ENCODE peak calls at places on chromosome 3, in four cellular contexts. One of them, this sample, is unnamed. For H3K4me1, the result is how much of the 10 kb centered on the place peaks cover.

GRCh38 chr3:162704991-162705390 is 1208.4 kb downstream of the OTOL1 start:
- DNase-seq in breast epithelium: no peak
- DNase-seq in testis: no peak
- DNase-seq in kidney: no peak
- DNase-seq in this sample: no peak

GRCh38 chr3:27677554-27677953 is 44.6 kb downstream of the EOMES start:
- DNase-seq in kidney: no peak
- DNase-seq in testis: peak
- DNase-seq in breast epithelium: no peak
- DNase-seq in this sample: no peak

GRCh38 chr3:42720126-42720525 is 17.5 kb upstream of the HHATL start:
- DNase-seq in breast epithelium: no peak
- DNase-seq in kidney: no peak
- DNase-seq in testis: no peak
- DNase-seq in this sample: no peak

GRCh38 chr3:72769758-72770540 is 78.3 kb downstream of the SHQ1 start:
- DNase-seq in breast epithelium: no peak
- DNase-seq in kidney: no peak
- DNase-seq in testis: no peak
- DNase-seq in this sample: no peak

GRCh38 chr3:196726788-196727675 is 12.6 kb upstream of the PAK2 start:
- DNase-seq in kidney: no peak
- DNase-seq in testis: no peak
- DNase-seq in breast epithelium: no peak
- DNase-seq in this sample: no peak

GRCh38 chr3:25572919-25573385 is 91.8 kb downstream of the TOP2B start:
- DNase-seq in breast epithelium: no peak
- DNase-seq in testis: no peak
- DNase-seq in kidney: no peak
- DNase-seq in this sample: no peak

GRCh38 chr3:157493627-157494550 is 9.3 kb downstream of the VEPH1 start:
- DNase-seq in kidney: no peak
- DNase-seq in testis: no peak
- DNase-seq in breast epithelium: no peak
- DNase-seq in this sample: no peak

GRCh38 chr3:139300416-139300815 is 43.4 kb upstream of the MRPS22 start:
- DNase-seq in kidney: no peak
- DNase-seq in testis: no peak
- DNase-seq in breast epithelium: no peak
- DNase-seq in this sample: no peak

GRCh38 chr3:191385101-191385500 is 54.8 kb upstream of the UTS2B start:
- DNase-seq in testis: no peak
- DNase-seq in breast epithelium: no peak
- DNase-seq in kidney: no peak
- DNase-seq in this sample: no peak

GRCh38 chr3:98984024-98984423 is 82.5 kb upstream of the DCBLD2 start:
- DNase-seq in breast epithelium: no peak
- DNase-seq in testis: no peak
- DNase-seq in kidney: no peak
- DNase-seq in this sample: no peak

GRCh38 chr3:170056710-170057454 is 19.1 kb downstream of the GPR160 start:
- DNase-seq in kidney: no peak
- DNase-seq in testis: no peak
- DNase-seq in breast epithelium: no peak
- DNase-seq in this sample: no peak

GRCh38 chr3:23116041-23116440 is 87.1 kb upstream of the UBE2E2 start:
- DNase-seq in breast epithelium: no peak
- DNase-seq in kidney: no peak
- DNase-seq in testis: no peak
- DNase-seq in this sample: no peak

GRCh38 chr3:88113311-88114162 is 36.2 kb upstream of the C3orf38 start:
- DNase-seq in kidney: no peak
- DNase-seq in breast epithelium: no peak
- DNase-seq in testis: peak
- DNase-seq in this sample: peak

GRCh38 chr3:60610441-60611112 is 640.7 kb downstream of the FHIT start:
- DNase-seq in breast epithelium: no peak
- DNase-seq in kidney: peak
- DNase-seq in testis: peak
- DNase-seq in this sample: peak

GRCh38 chr3:168591587-168591986 is 495.9 kb upstream of the GOLIM4 start:
- DNase-seq in breast epithelium: no peak
- DNase-seq in kidney: no peak
- DNase-seq in testis: no peak
- DNase-seq in this sample: no peak

GRCh38 chr3:51942603-51943450 is 664 bp downstream of the PARP3 start:
- DNase-seq in testis: no peak
- DNase-seq in breast epithelium: no peak
- DNase-seq in kidney: peak
- DNase-seq in this sample: no peak

GRCh38 chr3:27289769-27290413 is 79.3 kb downstream of the NEK10 start:
- DNase-seq in testis: no peak
- DNase-seq in breast epithelium: no peak
- DNase-seq in kidney: no peak
- DNase-seq in this sample: no peak

GRCh38 chr3:111338059-111338698 is 203.8 kb upstream of the CD96 start:
- DNase-seq in testis: peak
- DNase-seq in breast epithelium: no peak
- DNase-seq in kidney: no peak
- DNase-seq in this sample: no peak

GRCh38 chr3:129259612-129260477 is 10.4 kb downstream of the COPG1 start:
- DNase-seq in testis: no peak
- DNase-seq in kidney: no peak
- DNase-seq in breast epithelium: peak
- DNase-seq in this sample: no peak

GRCh38 chr3:63571682-63572081 is 80.8 kb upstream of the SNTN start:
- DNase-seq in kidney: no peak
- DNase-seq in testis: no peak
- DNase-seq in breast epithelium: no peak
- DNase-seq in this sample: no peak

GRCh38 chr3:6510713-6511112 is 350.2 kb upstream of the GRM7 start:
- DNase-seq in testis: no peak
- DNase-seq in breast epithelium: no peak
- DNase-seq in kidney: no peak
- DNase-seq in this sample: no peak

DNA sequence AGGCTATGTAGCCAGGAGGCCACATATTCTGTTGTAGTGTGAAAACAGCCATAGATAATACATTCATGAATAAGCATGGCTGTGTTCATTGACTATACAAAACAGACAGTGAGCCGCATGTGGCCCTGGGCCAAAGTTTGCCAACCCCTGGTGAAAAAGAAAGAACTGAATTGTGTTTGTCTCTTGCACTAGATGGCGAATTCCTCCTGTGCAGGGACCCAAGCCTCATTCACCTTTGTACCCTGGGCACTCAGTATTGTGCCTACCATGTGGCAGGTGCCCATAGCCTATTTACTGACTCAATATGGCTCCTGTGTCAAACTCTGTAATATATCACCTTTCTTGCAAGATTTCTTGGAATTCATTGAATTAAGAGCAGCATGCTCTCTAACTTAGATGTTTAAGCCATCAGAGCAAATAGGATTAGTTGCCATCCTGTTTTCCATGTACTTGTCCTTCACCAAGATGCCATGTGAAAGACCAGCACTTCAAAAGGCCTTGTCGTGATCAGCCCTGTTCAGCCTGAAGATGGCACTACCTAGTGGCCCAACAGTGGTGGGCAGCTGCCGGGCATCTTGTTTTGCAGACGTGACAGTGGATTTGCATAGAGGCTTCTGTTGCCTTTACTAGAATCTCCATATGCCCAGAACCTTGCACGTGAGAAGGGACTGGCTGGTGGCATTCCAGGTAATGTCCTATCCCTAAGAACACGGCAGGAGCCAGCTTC is 50.9 kb upstream of the CMTM7 start:
- DNase-seq in testis: peak
- DNase-seq in kidney: no peak
- DNase-seq in breast epithelium: no peak
- DNase-seq in this sample: no peak
- TF ChIP-seq CTCF in testis: no peak
- TF ChIP-seq CTCF in kidney: no peak
- TF ChIP-seq CTCF in breast epithelium: no peak
- TF ChIP-seq CTCF in this sample: no peak

DNA sequence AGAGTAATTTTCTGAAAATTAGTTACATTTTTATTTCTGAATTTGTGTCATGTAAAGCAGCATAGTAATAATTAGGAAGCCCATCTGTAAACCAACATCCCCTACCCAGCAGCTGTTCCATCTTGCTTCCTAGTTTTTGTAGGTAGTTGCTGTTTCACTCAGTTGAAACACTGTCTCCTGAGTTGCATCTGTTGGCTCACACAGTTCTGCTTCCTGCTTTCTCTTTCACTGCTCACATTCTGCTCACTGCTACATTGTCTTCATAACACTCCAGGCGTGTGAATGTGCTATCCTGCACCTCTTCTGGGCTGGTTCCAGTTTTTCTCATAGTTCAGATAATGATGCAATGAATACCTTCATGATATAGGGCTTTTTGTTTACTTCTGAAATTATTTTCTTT is 123.4 kb downstream of the EPHB1 start:
- DNase-seq in breast epithelium: no peak
- DNase-seq in testis: no peak
- DNase-seq in kidney: no peak
- DNase-seq in this sample: no peak
- H3K4me1 ChIP-seq in breast epithelium: under half
- H3K4me1 ChIP-seq in testis: under half
- H3K4me1 ChIP-seq in kidney: under half
- H3K4me1 ChIP-seq in this sample: under half

DNA sequence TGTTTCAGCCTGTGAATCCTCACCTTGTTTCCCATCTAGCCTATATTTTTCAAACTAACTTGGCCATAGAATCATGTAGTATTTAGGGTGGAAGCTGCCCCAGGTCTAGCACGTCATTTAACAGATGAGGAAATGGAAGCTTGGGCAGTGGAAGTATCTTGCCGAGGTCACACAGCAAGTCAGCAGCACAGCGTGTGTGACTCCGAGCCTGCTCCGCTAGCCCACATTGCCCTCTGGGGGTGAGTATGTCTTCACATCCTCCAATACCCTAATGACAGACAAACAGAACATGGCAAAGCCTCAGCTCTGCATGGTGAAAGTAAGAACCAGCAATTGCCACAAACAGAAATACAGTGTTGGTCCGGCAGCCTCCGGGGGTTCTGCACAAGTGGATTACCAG is 2.2 kb upstream of the CCR5 start:
- DNase-seq in kidney: peak
- DNase-seq in breast epithelium: no peak
- DNase-seq in testis: peak
- DNase-seq in this sample: peak
- TF ChIP-seq CTCF in kidney: peak
- TF ChIP-seq CTCF in breast epithelium: no peak
- TF ChIP-seq CTCF in testis: no peak
- TF ChIP-seq CTCF in this sample: no peak

GRCh38 chr3:149221783-149222517 is at the start of gene CP:
- DNase-seq in testis: peak
- DNase-seq in kidney: no peak
- DNase-seq in breast epithelium: no peak
- DNase-seq in this sample: no peak
- H3K4me1 ChIP-seq in testis: under half
- H3K4me1 ChIP-seq in kidney: under half
- H3K4me1 ChIP-seq in breast epithelium: under half
- H3K4me1 ChIP-seq in this sample: under half

DNA sequence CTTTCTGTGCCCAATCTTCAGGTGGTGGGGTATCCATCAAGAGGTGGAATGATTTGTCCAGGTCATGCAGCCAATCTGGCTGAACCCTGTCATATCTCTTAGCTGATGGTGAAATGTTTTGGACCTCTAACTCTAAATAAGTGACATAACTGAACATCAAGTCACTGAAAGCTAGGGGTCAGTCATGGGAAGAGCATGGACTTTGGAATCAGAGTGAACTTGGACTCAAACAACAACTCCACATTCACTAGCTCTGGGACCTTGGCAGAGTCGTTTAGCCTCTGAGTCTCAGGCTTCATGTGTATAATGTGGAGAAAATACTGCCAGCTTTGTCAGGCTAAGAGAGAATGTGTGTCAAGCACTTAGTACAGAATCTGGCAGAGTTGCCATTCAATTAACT is 557.8 kb upstream of the CFAP20DC start:
- DNase-seq in breast epithelium: no peak
- DNase-seq in kidney: no peak
- DNase-seq in testis: no peak
- DNase-seq in this sample: no peak
- TF ChIP-seq CTCF in breast epithelium: no peak
- TF ChIP-seq CTCF in kidney: peak
- TF ChIP-seq CTCF in testis: no peak
- TF ChIP-seq CTCF in this sample: peak

This sample was measured in ascending aorta.